ENCODE peak calls at places on chromosomes 13 and 19, in four cellular contexts. K, F, O and M are unnamed samples.

GRCh38 chr13:75789451-75790197 is 153.5 kb downstream of the LMO7 start:
- DNase-seq in K (peak; percentile 63), F (no peak), O (no peak), M (peak; percentile 21)

GRCh38 chr13:95385808-95386207 is 84.6 kb upstream of the ABCC4 start:
- DNase-seq in K (no peak), F (no peak), O (no peak), M (no peak)

GRCh38 chr19:50501568-50502475 is 9.2 kb downstream of the JOSD2 start:
- DNase-seq in K (peak; percentile 43), F (no peak), O (no peak), M (no peak)

GRCh38 chr13:113959198-113959597 is 14.7 kb downstream of the C13orf46 start:
- DNase-seq in K (no peak), F (no peak), O (no peak), M (no peak)

GRCh38 chr13:62473944-62474237 is 1058.2 kb upstream of the PCDH20 start:
- DNase-seq in K (no peak), F (no peak), O (no peak), M (no peak)

GRCh38 chr19:16200038-16200775 is 2.5 kb downstream of the AP1M1 start:
- DNase-seq in K (no peak), F (no peak), O (no peak), M (peak; percentile 75)

GRCh38 chr13:106566682-106567420 is 1.1 kb downstream of the ARGLU1 start:
- DNase-seq in K (peak; percentile 76), F (peak; percentile 45), O (peak; percentile 62), M (peak; percentile 67)

GRCh38 chr19:51354103-51354741 is 12.0 kb downstream of the ETFB start:
- DNase-seq in K (no peak), F (no peak), O (peak; percentile 56), M (no peak)

GRCh38 chr19:33395561-33396550 is 22.3 kb downstream of the CEBPG start:
- DNase-seq in K (peak; percentile 76), F (no peak), O (no peak), M (peak; percentile 76)

GRCh38 chr13:30847697-30848307 is 58.3 kb upstream of the MEDAG start:
- DNase-seq in K (peak; percentile 71), F (no peak), O (no peak), M (peak; percentile 100)

GRCh38 chr13:78540424-78540823 is 62.9 kb downstream of the POU4F1 start:
- DNase-seq in K (no peak), F (no peak), O (no peak), M (no peak)
- H3K4me3 ChIP-seq in K (no peak overlapping the region), F (no peak overlapping the region), O (no peak overlapping the region), M (no peak overlapping the region)

DNA sequence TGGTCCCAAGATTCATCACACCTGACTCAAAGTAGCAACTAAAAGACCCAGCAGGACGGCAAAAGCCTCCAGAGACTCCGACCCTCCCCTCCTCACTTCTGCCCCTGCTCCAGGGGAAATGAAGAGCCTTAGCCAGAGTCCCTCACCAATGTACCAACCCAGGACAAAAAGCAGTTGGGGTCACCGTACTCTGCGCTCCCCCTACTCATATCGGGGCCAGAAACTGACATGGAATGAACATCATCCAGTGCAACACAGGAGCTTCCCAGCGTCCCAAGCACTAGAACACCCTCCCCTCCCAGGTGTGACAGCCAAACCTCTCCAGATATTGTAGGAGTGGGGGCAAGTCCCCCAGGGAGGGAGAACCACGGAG is 1.7 kb downstream of the EEF2 start:
- DNase-seq in K (peak; percentile 28), F (peak; percentile 17), O (no peak), M (no peak)
- H3K4me3 ChIP-seq in K (no peak overlapping the region), F (peak overlapping the region; percentile 97), O (peak overlapping the region; percentile 95), M (peak overlapping the region; percentile 68)

DNA sequence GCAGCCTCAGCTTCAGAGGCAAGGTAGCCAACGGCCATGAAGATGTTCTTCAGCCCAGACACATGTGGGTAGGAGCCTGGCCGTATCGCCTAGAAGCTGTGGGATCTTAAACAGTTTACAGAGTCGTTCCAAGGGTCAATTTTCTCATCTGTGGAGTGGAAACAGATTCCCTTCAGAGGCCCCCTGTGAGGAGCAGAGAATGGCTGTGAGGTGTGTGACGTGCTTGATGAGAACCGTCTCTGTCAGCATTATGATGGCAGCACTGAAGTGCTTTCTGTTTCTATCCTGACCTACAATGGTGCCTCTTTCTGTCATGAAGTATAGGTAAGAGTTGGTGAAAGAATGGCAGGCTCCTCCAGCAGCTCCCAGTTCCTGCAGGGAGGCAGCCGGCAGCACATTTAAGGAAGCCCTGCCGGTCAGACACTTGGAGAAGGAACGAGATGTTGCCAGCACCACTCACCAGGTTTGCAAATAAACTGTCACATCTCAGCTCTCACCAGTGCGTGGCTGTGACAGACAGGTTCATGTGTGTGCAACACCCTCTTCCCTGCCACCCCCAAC is 277.3 kb downstream of the FOXO1 start:
- DNase-seq in K (no peak), F (no peak), O (no peak), M (no peak)
- H3K4me3 ChIP-seq in K (no peak overlapping the region), F (no peak overlapping the region), O (no peak overlapping the region), M (no peak overlapping the region)

DNA sequence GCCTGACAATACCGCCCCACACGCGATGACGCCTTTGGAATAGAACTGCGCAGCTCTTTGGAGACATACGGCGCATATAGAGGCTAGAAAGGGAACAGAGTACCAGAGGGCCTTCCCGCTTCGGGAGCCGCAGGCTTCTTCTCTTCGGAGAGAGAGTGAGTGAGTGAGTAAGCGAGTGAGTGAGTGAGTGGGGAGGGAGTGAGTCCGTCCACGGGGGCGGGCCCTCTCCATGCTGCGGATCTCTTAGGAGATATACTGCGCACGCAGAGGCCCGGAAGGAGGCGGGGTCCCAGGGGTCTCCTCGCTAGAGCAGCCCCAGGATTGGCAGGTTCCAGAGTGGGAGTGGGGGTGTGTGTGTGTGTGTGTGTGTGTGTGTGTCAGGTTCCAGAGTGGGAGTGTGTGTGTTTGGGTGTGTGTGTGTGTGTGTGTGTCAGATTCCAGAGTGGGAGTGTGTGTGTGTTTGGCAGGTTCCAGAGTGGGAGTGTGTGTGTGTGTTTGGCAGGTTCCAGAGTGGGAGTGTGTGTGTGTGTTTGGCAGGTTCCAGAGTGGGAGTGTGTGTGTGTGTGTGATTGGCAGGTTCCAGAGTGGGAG is 97.0 kb downstream of the INSR start:
- DNase-seq in K (peak; percentile 98), F (peak; percentile 91), O (peak; percentile 92), M (peak; percentile 96)
- H3K4me3 ChIP-seq in K (no peak overlapping the region), F (peak overlapping the region; percentile 75), O (peak overlapping the region; percentile 51), M (peak overlapping the region; percentile 33)